ENCODE peak calls at places on chromosomes 5 and 9, in nine cellular contexts. B is prostate gland; T is naive thymus-derived CD4-positive, alpha-beta T cell; L is H9; H is neuronal stem cell; J is A549; V is caudate nucleus; W is ovary; U is lung. A is an unnamed sample.

GRCh38 chr5:68331202-68332108 is 115.9 kb downstream of the PIK3R1 start:
- DNase-seq in T (no peak), L (no peak), W (no peak), B (no peak), U (no peak), H (no peak), J (no peak), V (no peak), A (no peak)

GRCh38 chr5:10202089-10202753 is 47.5 kb downstream of the ATPSCKMT start:
- DNase-seq in H (no peak), U (no peak), V (no peak), L (no peak), J (no peak), T (no peak), B (no peak), W (no peak), A (no peak)

GRCh38 chr9:12818431-12819000 is 43.7 kb downstream of the LURAP1L start:
- DNase-seq in U (peak), W (no peak), V (no peak), T (no peak), J (peak), B (no peak), H (no peak), L (peak), A (no peak)

GRCh38 chr9:122656378-122656777 is 1.0 kb downstream of the OR1B1 start:
- DNase-seq in V (no peak), J (no peak), H (no peak), T (no peak), W (no peak), B (no peak), U (no peak), L (no peak), A (no peak)

GRCh38 chr5:117245130-117245529 is 670.5 kb upstream of the SEMA6A start:
- DNase-seq in W (no peak), T (no peak), V (no peak), J (no peak), H (no peak), B (no peak), L (no peak), U (no peak), A (no peak)

GRCh38 chr9:102124465-102124864 is 386.0 kb upstream of the GRIN3A start:
- DNase-seq in L (peak), U (no peak), V (no peak), B (no peak), H (no peak), T (no peak), W (no peak), J (no peak), A (no peak)

GRCh38 chr9:28004900-28005299 is 431.6 kb upstream of the C9orf72 start:
- DNase-seq in T (no peak), J (no peak), V (no peak), U (no peak), W (no peak), B (no peak), H (no peak), L (no peak), A (no peak)

GRCh38 chr9:14383296-14383695 is 69.4 kb upstream of the NFIB start:
- DNase-seq in H (no peak), B (no peak), J (no peak), W (no peak), U (no peak), L (no peak), V (no peak), T (no peak), A (no peak)

GRCh38 chr9:91160181-91160580 is 201.5 kb downstream of the AUH start:
- DNase-seq in J (no peak), W (peak), T (no peak), H (no peak), L (no peak), B (no peak), U (no peak), V (no peak), A (no peak)

GRCh38 chr9:110255064-110255416 is 1.3 kb downstream of the TXN start:
- DNase-seq in B (peak), H (no peak), V (no peak), T (no peak), W (no peak), J (no peak), L (peak), U (no peak), A (no peak)

GRCh38 chr9:18441245-18441644 is 32.7 kb upstream of the ADAMTSL1 start:
- DNase-seq in W (no peak), T (no peak), H (no peak), U (no peak), L (no peak), V (no peak), J (no peak), B (no peak), A (no peak)

GRCh38 chr9:128768581-128768980 is 3.1 kb downstream of the ZER1 start:
- DNase-seq in J (no peak), H (no peak), W (no peak), B (no peak), V (no peak), L (no peak), T (no peak), U (no peak), A (no peak)

GRCh38 chr9:22244141-22245011 is 202.2 kb upstream of the DMRTA1 start:
- DNase-seq in W (no peak), U (no peak), H (no peak), J (peak), B (no peak), T (peak), V (no peak), L (peak), A (no peak)

GRCh38 chr5:66582499-66582898 is 13.7 kb upstream of the MAST4 start:
- DNase-seq in H (no peak), B (no peak), J (no peak), T (no peak), W (no peak), L (no peak), U (no peak), V (no peak), A (no peak)

GRCh38 chr9:131849391-131849790 is 109.5 kb upstream of the RAPGEF1 start:
- DNase-seq in W (no peak), T (no peak), V (no peak), L (no peak), B (no peak), H (no peak), J (no peak), U (no peak), A (no peak)

GRCh38 chr9:105067895-105068580 is 140.1 kb upstream of the ABCA1 start:
- DNase-seq in L (no peak), W (no peak), H (no peak), T (no peak), U (no peak), B (no peak), V (no peak), J (no peak), A (no peak)

GRCh38 chr5:71482132-71482531 is 26.7 kb downstream of the BDP1 start:
- DNase-seq in W (no peak), L (no peak), H (no peak), T (no peak), U (no peak), B (peak), V (no peak), J (peak), A (no peak)

GRCh38 chr5:173303878-173304590 is 24.2 kb downstream of the STC2 start:
- DNase-seq in T (no peak), V (no peak), B (no peak), J (no peak), U (no peak), W (no peak), H (no peak), L (peak), A (no peak)

GRCh38 chr9:98806394-98807069 is 938 bp upstream of the GALNT12 start:
- DNase-seq in T (no peak), H (no peak), V (no peak), U (no peak), L (no peak), B (no peak), W (no peak), J (no peak), A (no peak)

GRCh38 chr5:74864823-74865222 is 1.4 kb downstream of the FAM169A start:
- DNase-seq in W (no peak), V (peak), H (no peak), L (no peak), J (no peak), U (no peak), B (no peak), T (no peak), A (no peak)

GRCh38 chr9:4666042-4666699 is at the start of gene SPATA6L:
- DNase-seq in U (peak), V (peak), T (peak), J (peak), L (peak), B (peak), H (no peak), W (peak), A (peak)

GRCh38 chr5:73940026-73940425 is 314.0 kb downstream of the ARHGEF28 start:
- DNase-seq in U (no peak), T (no peak), B (no peak), V (no peak), H (no peak), J (no peak), L (no peak), W (no peak), A (no peak)

GRCh38 chr5:41787257-41787656 is 83.0 kb downstream of the OXCT1 start:
- DNase-seq in U (no peak), B (no peak), H (no peak), V (no peak), T (no peak), W (no peak), J (no peak), L (no peak), A (no peak)

GRCh38 chr9:2242778-2243395 is 227.7 kb downstream of the SMARCA2 start:
- DNase-seq in B (no peak), U (no peak), T (no peak), W (peak), J (no peak), L (peak), H (no peak), V (no peak), A (no peak)

GRCh38 chr5:6721442-6721841 is 8.2 kb downstream of the TENT4A start:
- DNase-seq in W (no peak), L (no peak), J (no peak), H (no peak), T (no peak), U (no peak), B (no peak), V (no peak), A (no peak)

GRCh38 chr5:180067986-180068385 is 3.6 kb downstream of the RNF130 start:
- DNase-seq in L (no peak), W (no peak), V (peak), B (no peak), J (no peak), H (no peak), U (no peak), T (no peak), A (no peak)

DNA sequence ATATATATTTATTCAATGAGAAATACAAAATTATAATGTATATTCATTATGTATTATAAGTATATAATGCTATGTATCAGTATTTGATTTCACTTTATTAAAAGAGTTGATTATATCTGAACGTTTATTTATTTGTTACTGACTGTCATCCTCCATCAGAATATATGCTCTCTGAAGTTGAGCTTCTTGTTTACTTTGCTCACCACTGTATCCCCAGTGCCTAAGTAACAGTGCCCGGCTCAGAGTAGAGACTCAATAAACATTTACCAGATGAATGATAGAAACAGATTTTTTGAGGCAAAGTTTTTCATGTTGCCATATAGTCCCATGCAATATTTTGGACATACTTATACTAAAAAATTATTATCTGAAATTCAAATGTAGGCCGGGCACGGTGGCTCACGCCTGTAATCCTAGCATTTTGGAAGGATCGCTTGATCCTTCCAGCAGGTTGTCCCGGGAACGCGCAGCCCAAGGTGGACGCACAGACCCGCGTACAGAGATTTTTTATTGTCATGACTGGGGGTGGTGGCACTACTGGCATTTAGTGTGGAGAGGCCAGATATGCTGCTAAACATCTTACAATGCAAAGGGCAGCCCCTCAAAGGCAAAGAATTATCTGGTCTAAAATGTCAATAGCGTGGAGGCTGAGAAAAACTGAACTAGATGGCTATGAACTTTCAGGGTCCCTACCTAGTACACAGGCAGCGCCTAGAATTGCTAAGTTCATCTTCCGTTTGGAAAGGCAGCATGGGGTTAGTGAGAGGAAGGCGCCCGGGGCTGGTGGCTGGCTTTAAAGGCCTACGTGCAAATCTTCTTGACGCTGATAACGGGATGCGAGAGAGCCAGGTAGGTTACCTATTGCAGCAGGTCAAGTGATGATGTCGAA is 708 bp upstream of the DNAJC25 start:
- DNase-seq in B (no peak), L (no peak), H (no peak), V (no peak), W (peak), J (no peak), U (no peak), T (no peak), A (no peak)
- H3K27ac ChIP-seq in B (peak), L (no peak), H (no peak), V (no peak), W (no peak), J (peak), U (no peak), T (peak), A (peak)

DNA sequence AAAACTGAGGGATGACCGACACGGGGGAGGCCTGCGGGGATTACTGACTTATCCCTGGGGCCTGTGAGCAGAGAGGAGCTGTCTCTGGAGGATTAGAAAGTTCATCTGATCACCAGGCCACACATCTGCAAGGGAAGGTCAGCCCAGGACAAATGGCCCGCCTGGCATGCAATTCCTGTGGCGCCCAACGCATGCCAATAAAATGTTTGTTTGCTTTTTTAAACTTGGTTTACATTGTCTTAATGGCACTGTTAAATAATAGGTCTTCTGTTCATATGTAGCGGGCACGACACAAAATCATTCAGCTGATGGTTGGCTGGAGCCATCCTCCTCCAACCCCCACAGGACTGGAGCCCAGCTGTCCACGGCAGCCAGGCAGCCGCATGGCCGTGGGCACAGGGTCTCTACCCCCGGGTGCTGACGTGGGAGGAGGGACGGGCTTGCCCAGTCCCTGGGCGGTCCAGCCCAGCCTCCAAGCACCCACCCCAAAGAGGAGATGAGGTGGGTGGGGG is 41.0 kb upstream of the SLC12A7 start:
- DNase-seq in T (no peak), L (no peak), V (no peak), B (peak), U (no peak), H (no peak), W (no peak), J (no peak), A (no peak)
- H3K27ac ChIP-seq in T (no peak), L (no peak), V (no peak), B (no peak), U (no peak), H (no peak), W (no peak), J (no peak), A (no peak)

DNA sequence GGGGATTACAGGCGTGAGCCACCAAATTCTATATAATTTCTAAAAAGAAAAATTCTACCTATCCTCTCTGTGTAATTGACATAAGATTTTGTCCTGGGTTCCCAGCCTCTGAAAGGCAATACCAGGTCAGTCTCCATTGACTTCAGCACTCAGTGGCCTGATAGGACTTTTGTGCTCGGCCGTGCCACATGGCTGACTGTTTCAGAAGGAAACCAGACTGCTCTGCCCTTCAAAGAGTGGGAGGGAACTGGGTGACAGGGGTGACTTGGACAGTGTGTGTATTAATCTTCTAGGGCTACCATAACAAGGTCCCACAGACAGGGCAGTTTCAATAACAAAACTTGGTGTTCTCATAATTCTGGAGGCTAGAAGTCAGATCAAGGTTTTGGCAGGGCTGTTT is 43.0 kb downstream of the ARHGAP26 start:
- DNase-seq in L (no peak), B (no peak), W (no peak), H (no peak), V (no peak), T (no peak), U (no peak), J (no peak), A (no peak)
- H3K27ac ChIP-seq in L (no peak), B (peak), W (no peak), H (no peak), V (no peak), T (no peak), U (peak), J (no peak), A (no peak)

GRCh38 chr9:629136-629535 is 212.4 kb upstream of the DMRT1 start:
- DNase-seq in B (no peak), V (no peak), J (no peak), U (no peak), W (no peak), H (no peak), L (no peak), T (no peak), A (no peak)

GRCh38 chr9:630817-631216 is 210.7 kb upstream of the DMRT1 start:
- DNase-seq in J (no peak), L (no peak), H (no peak), U (no peak), T (no peak), B (no peak), W (no peak), V (no peak), A (no peak)

GRCh38 chr9:624935-625505 is 216.5 kb upstream of the DMRT1 start:
- DNase-seq in U (no peak), H (no peak), B (no peak), J (no peak), T (no peak), L (no peak), W (no peak), V (no peak), A (no peak)

GRCh38 chr9:627571-627970 is 213.9 kb upstream of the DMRT1 start:
- DNase-seq in H (no peak), V (no peak), W (no peak), U (no peak), L (no peak), J (no peak), T (no peak), B (no peak), A (no peak)

GRCh38 chr9:626591-626990 is 214.9 kb upstream of the DMRT1 start:
- DNase-seq in B (no peak), U (no peak), V (no peak), J (no peak), W (no peak), T (no peak), H (no peak), L (no peak), A (no peak)
- H3K27ac ChIP-seq in B (peak), U (no peak), V (peak), J (no peak), W (no peak), T (no peak), H (no peak), L (no peak), A (no peak)

GRCh38 chr5:178430187-178431062 is 159.8 kb downstream of the COL23A1 start:
- DNase-seq in V (no peak), H (no peak), J (no peak), U (peak), W (no peak), L (no peak), T (no peak), B (no peak), A (no peak)
- H3K27ac ChIP-seq in V (no peak), H (no peak), J (no peak), U (no peak), W (no peak), L (no peak), T (no peak), B (peak), A (no peak)

DNA sequence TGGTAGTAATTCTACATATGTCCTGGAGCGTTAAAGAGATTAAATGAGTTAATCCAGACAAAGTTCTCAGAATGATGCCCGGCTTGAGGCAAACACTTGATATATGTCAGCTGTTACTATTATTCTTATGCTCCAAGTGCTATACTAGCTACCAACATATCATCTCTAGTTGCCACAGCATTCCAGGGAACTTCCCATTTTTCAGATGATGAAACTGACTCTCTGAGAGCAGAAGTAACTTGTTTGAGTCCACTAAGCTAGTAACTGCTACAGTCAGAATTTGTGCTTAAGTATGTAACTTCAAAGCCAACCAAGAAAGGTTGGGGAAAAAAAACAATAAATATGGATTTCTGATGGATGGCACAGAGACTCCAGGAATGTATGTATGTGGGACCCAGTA is 98.1 kb downstream of the CDK5RAP2 start:
- DNase-seq in W (no peak), U (no peak), B (no peak), V (no peak), H (no peak), L (no peak), J (no peak), T (no peak), A (no peak)
- H3K27ac ChIP-seq in W (no peak), U (peak), B (no peak), V (no peak), H (no peak), L (no peak), J (peak), T (no peak), A (no peak)

DNA sequence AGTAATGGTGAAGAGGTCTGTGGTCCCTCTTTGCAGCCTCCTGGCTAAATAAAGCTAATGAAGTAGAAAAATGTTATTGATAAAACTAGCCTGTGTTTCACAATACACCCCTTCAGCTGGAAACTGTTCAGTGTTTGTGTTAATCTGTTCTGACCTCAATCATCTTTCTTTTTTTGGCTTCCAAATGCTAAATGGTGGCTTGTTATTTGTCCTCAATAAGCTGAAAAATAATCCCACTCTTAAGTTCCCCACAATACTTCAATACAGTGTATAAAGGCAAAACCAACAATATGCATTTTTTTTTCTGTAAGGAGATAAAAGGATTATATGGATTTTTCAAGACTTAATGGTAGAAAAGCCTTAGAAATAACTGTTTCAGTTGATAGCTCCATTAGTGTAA is 560.5 kb downstream of the TUSC1 start:
- DNase-seq in T (no peak), J (no peak), V (no peak), L (no peak), H (peak), U (no peak), W (no peak), B (no peak), A (no peak)
- H3K27ac ChIP-seq in T (no peak), J (no peak), V (no peak), L (no peak), H (no peak), U (no peak), W (no peak), B (no peak), A (no peak)